ENCODE peak calls at places on chromosomes 5 and 9, in eight cellular contexts. O, H, E, R, K, C, J and G are unnamed samples.

GRCh38 chr5:79973511-79973910 is 17.6 kb downstream of the MTX3 start:
- DNase-seq in O (no peak), H (no peak), E (no peak), R (no peak), K (no peak), C (no peak), J (no peak), G (no peak)

GRCh38 chr5:15702102-15702501 is 202.1 kb downstream of the FBXL7 start:
- DNase-seq in O (peak; percentile 42), H (peak; percentile 43), E (no peak), R (no peak), K (no peak), C (no peak), J (no peak), G (peak; percentile 26)

GRCh38 chr5:75603421-75603820 is 7.8 kb upstream of the ANKDD1B start:
- DNase-seq in O (no peak), H (no peak), E (no peak), R (no peak), K (no peak), C (no peak), J (no peak), G (no peak)

GRCh38 chr9:122379340-122379739 is 8.5 kb downstream of the PTGS1 start:
- DNase-seq in O (no peak), H (no peak), E (no peak), R (no peak), K (no peak), C (no peak), J (no peak), G (no peak)

GRCh38 chr5:107674655-107675054 is 3.9 kb upstream of the EFNA5 start:
- DNase-seq in O (peak; percentile 33), H (no peak), E (no peak), R (no peak), K (no peak), C (no peak), J (no peak), G (no peak)

GRCh38 chr5:66960373-66961137 is 236.0 kb downstream of the CD180 start:
- DNase-seq in O (no peak), H (no peak), E (no peak), R (no peak), K (no peak), C (no peak), J (no peak), G (no peak)

GRCh38 chr5:109649371-109649770 is 40.4 kb upstream of the MAN2A1 start:
- DNase-seq in O (no peak), H (no peak), E (no peak), R (no peak), K (no peak), C (no peak), J (no peak), G (no peak)

GRCh38 chr9:2264081-2264480 is 248.9 kb downstream of the SMARCA2 start:
- DNase-seq in O (no peak), H (no peak), E (no peak), R (no peak), K (no peak), C (no peak), J (no peak), G (no peak)

GRCh38 chr9:557601-558201 is 283.8 kb upstream of the DMRT1 start:
- DNase-seq in O (no peak), H (no peak), E (no peak), R (no peak), K (no peak), C (no peak), J (peak; percentile 11), G (no peak)

GRCh38 chr5:93150311-93151012 is 430.6 kb downstream of the NR2F1-AS1 start:
- DNase-seq in O (no peak), H (no peak), E (no peak), R (no peak), K (no peak), C (no peak), J (no peak), G (peak; percentile 8)

GRCh38 chr5:131810510-131811249 is 13.9 kb upstream of the FNIP1 start:
- DNase-seq in O (no peak), H (no peak), E (peak; percentile 17), R (peak; percentile 28), K (no peak), C (no peak), J (no peak), G (no peak)

GRCh38 chr5:83608122-83608521 is 112.5 kb downstream of the HAPLN1 start:
- DNase-seq in O (peak; percentile 36), H (no peak), E (no peak), R (peak; percentile 24), K (no peak), C (no peak), J (peak; percentile 36), G (peak; percentile 23)

GRCh38 chr5:143447983-143448382 is 44.5 kb upstream of the NR3C1 start:
- DNase-seq in O (no peak), H (no peak), E (no peak), R (no peak), K (no peak), C (no peak), J (no peak), G (no peak)

GRCh38 chr9:129702563-129702962 is 37.1 kb downstream of the PRRX2 start:
- DNase-seq in O (no peak), H (peak; percentile 23), E (no peak), R (no peak), K (no peak), C (no peak), J (no peak), G (peak; percentile 51)

GRCh38 chr9:133460405-133461175 is 812 bp downstream of the CACFD1 start:
- DNase-seq in O (no peak), H (no peak), E (no peak), R (no peak), K (peak; percentile 33), C (no peak), J (no peak), G (no peak)

GRCh38 chr5:111996574-111996973 is 239.6 kb upstream of the NREP start:
- DNase-seq in O (no peak), H (no peak), E (no peak), R (no peak), K (no peak), C (no peak), J (no peak), G (no peak)